ENCODE peak calls at places on chromosomes 12 and 14, in six cellular contexts. S is aorta, O is iPS DF 6.9, L is right atrium auricular region, G is HCT116, E is heart right ventricle. K is an unnamed sample.
A peak's percentile ranks its signal among the peaks of the same experiment; 100 is the strongest.

GRCh38 chr12:111363578-111363977 is 5.3 kb downstream of the PHETA1 start:
- DNase-seq in S (no peak), O (no peak), L (no peak), G (no peak), E (no peak), K (no peak)

GRCh38 chr14:95471526-95472304 is 44.7 kb downstream of the SYNE3 start:
- DNase-seq in S (peak; percentile 37), O (no peak), L (no peak), G (no peak), E (no peak), K (no peak)

GRCh38 chr14:100708349-100709217 is 18.1 kb upstream of the DLK1 start:
- DNase-seq in S (no peak), O (peak; percentile 63), L (no peak), G (peak; percentile 35), E (peak; percentile 50), K (peak; percentile 37)

GRCh38 chr12:1054103-1054838 is 63.2 kb downstream of the ERC1 start:
- DNase-seq in S (no peak), O (no peak), L (no peak), G (no peak), E (peak; percentile 33), K (peak; percentile 94)

GRCh38 chr14:89805501-89805900 is 149.0 kb downstream of the EFCAB11 start:
- DNase-seq in S (no peak), O (no peak), L (no peak), G (no peak), E (no peak), K (no peak)

GRCh38 chr14:93980464-93981201 is 4.3 kb upstream of the ASB2 start:
- DNase-seq in S (peak; percentile 83), O (no peak), L (peak; percentile 73), G (no peak), E (peak; percentile 85), K (no peak)

GRCh38 chr12:29566441-29566840 is 69.0 kb upstream of the OVCH1 start:
- DNase-seq in S (no peak), O (no peak), L (no peak), G (no peak), E (no peak), K (no peak)

GRCh38 chr14:93977790-93978581 is 1.6 kb upstream of the ASB2 start:
- DNase-seq in S (no peak), O (no peak), L (no peak), G (no peak), E (no peak), K (no peak)

GRCh38 chr12:124569375-124570148 is 2.1 kb upstream of the NCOR2 start:
- DNase-seq in S (no peak), O (no peak), L (no peak), G (no peak), E (no peak), K (no peak)

GRCh38 chr12:88529531-88530488 is 50.5 kb downstream of the KITLG start:
- DNase-seq in S (no peak), O (no peak), L (no peak), G (no peak), E (no peak), K (no peak)

GRCh38 chr12:104742551-104742961 is 215.5 kb downstream of the SLC41A2 start:
- DNase-seq in S (peak; percentile 70), O (no peak), L (no peak), G (no peak), E (peak; percentile 41), K (no peak)

GRCh38 chr14:51999084-51999483 is 9.7 kb downstream of the RTRAF start:
- DNase-seq in S (no peak), O (no peak), L (no peak), G (no peak), E (no peak), K (no peak)

GRCh38 chr12:19527876-19528275 is 88.6 kb downstream of the AEBP2 start:
- DNase-seq in S (no peak), O (no peak), L (no peak), G (no peak), E (no peak), K (no peak)

GRCh38 chr12:104360988-104361707 is 57.6 kb downstream of the EID3 start:
- DNase-seq in S (no peak), O (no peak), L (no peak), G (no peak), E (no peak), K (no peak)

DNA sequence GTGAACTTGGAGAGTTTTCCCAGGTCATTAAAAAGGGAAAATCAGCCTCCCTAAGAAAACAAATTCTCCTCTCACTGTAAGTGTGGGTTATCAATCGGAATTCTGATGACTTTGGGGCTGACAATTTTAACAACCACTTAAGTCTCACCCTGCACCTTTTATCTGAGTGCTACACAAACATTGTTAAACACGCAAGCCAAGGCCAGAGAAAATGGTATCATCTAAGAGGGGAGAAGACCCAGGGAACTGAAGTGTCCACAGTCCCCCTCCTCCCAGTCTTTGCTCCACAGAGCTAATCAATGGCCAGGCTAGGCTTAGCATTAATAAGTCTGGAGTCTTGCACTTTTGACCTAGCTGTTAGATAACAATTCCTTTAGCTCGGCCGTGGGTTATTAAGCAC is 51.7 kb upstream of the TBX5 start:
- DNase-seq in S (no peak), O (no peak), L (no peak), G (no peak), E (no peak), K (no peak)
- H3K27me3 ChIP-seq in S (no peaks in the 10 kb centered on the region), O (no peaks in the 10 kb centered on the region), L (no peaks in the 10 kb centered on the region), G (peaks cover 44% of the 10 kb centered on the region), E (peaks cover 51% of the 10 kb centered on the region), K (no peaks in the 10 kb centered on the region)

GRCh38 chr12:48023386-48023785 is 19.1 kb upstream of the COL2A1 start:
- DNase-seq in S (no peak), O (no peak), L (no peak), G (no peak), E (peak; percentile 56), K (no peak)
- H3K27me3 ChIP-seq in S (no peaks in the 10 kb centered on the region), O (peaks cover 76% of the 10 kb centered on the region), L (no peaks in the 10 kb centered on the region), G (peaks cover 3% of the 10 kb centered on the region), E (peaks cover 46% of the 10 kb centered on the region), K (peaks cover 3% of the 10 kb centered on the region)

DNA sequence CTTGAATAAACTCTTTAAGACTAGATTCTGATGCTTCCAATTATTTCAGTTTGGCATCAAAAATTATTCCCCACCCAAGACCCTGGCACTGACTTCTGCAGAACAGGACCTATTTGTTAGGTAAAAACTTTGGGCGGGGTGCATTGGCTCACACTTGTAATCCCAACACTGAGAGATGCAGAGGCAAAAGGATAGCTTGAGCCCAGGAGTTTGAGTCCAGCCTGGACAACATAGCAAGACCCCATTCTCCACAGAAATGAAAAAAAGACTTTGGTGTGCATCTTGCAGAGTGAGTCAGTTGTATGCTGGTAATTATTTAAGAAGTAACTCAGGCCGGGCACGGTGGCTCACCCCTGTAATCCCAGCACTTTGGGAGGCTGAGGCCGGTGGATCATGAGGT is 36.8 kb upstream of the CIT start:
- DNase-seq in S (no peak), O (no peak), L (no peak), G (no peak), E (no peak), K (no peak)
- H3K27me3 ChIP-seq in S (no peaks in the 10 kb centered on the region), O (no peaks in the 10 kb centered on the region), L (no peaks in the 10 kb centered on the region), G (no peaks in the 10 kb centered on the region), E (peaks cover 10% of the 10 kb centered on the region), K (peaks cover 3% of the 10 kb centered on the region)

GRCh38 chr12:108009442-108009841 is 119.6 kb upstream of the WSCD2 start:
- DNase-seq in S (no peak), O (no peak), L (no peak), G (no peak), E (no peak), K (no peak)
- H3K27me3 ChIP-seq in S (no peaks in the 10 kb centered on the region), O (no peaks in the 10 kb centered on the region), L (no peaks in the 10 kb centered on the region), G (peaks cover 68% of the 10 kb centered on the region), E (peaks cover 24% of the 10 kb centered on the region), K (no peaks in the 10 kb centered on the region)

DNA sequence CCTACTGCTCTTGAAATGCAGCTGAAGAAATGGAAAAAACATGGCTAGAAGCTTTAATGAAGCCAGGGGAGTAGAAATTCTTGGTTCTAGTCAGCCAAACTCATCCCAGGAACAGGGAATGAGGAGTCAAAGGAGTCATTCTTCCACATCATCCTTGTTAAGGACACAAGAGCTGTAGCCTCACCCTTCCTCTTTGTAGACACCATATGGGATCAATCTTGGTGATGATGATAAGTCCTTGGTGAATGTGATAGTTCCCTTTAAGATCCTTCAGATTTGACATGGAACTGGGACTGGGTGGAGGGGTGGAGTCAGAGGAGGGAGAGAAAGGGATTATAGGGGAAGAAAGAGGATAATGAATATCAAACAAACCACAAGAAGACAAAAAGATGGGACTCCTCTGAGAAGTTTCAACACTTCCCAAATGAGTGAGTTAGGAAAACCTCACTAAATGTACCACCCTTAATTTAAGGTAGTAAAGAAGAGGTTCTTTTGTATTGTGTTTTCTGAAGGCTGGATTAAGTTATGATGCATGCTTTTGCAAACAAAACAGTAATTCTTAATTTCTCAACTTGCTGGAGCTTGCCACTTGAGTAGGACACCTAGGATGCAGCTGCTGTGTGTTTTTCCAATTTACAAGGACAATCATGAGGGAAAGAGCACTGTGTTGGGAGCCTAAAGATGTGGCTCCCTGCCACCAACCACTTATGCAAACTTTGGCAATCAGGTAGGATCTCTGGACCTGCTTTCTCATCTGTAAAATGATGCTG is 104.0 kb downstream of the WIF1 start:
- DNase-seq in S (no peak), O (no peak), L (no peak), G (no peak), E (no peak), K (no peak)
- H3K27me3 ChIP-seq in S (no peaks in the 10 kb centered on the region), O (no peaks in the 10 kb centered on the region), L (no peaks in the 10 kb centered on the region), G (peaks cover 40% of the 10 kb centered on the region), E (peaks cover 25% of the 10 kb centered on the region), K (no peaks in the 10 kb centered on the region)